ENCODE peak calls at places on chromosome 14, in five cellular contexts. J is mammary epithelial cell; X is non-pigmented ciliary epithelial cell; F is activated CD8-positive, alpha-beta T cell treated with anti-CD3 and anti-CD28 coated beads, Interleukin-2, amount 10 ng/mL, durations not matched to agents 7 days and 5 days; K is hippocampal formation. A is an unnamed sample.

GRCh38 chr14:88868558-88869159 is 44.2 kb downstream of the TTC8 start:
- DNase-seq in J (peak), X (no peak), F (no peak), K (no peak), A (no peak)

GRCh38 chr14:36208690-36209278 is 32.3 kb upstream of the PTCSC3 start:
- DNase-seq in J (no peak), X (no peak), F (no peak), K (no peak), A (no peak)

GRCh38 chr14:96203635-96204034 is 1.0 kb upstream of the BDKRB2 start:
- DNase-seq in J (peak), X (no peak), F (no peak), K (no peak), A (no peak)

GRCh38 chr14:26261368-26262122 is 336.3 kb downstream of the NOVA1 start:
- DNase-seq in J (no peak), X (no peak), F (no peak), K (no peak), A (peak)

GRCh38 chr14:68795602-68796417 is 2.9 kb upstream of the ZFP36L1 start:
- DNase-seq in J (peak), X (no peak), F (peak), K (peak), A (no peak)

GRCh38 chr14:92735344-92735743 is 13.1 kb downstream of the LGMN start:
- DNase-seq in J (no peak), X (no peak), F (no peak), K (no peak), A (no peak)

GRCh38 chr14:69027242-69027913 is 48.3 kb upstream of the ACTN1 start:
- DNase-seq in J (no peak), X (no peak), F (no peak), K (no peak), A (no peak)

GRCh38 chr14:94173471-94173884 is 644 bp upstream of the PPP4R4 start:
- DNase-seq in J (no peak), X (no peak), F (no peak), K (no peak), A (no peak)

GRCh38 chr14:102717211-102717610 is 60.0 kb upstream of the TRAF3 start:
- DNase-seq in J (no peak), X (no peak), F (no peak), K (no peak), A (no peak)

A was measured in iPS DF 19.7.